ENCODE peak calls at places on chromosome 17, in six cellular contexts. One of them, this sample, is unnamed.

GRCh38 chr17:4533522-4534502 is 21.4 kb downstream of the MYBBP1A start:
- DNase-seq in activated T-cell treated with anti-CD3 and anti-CD28 coated beads, Interleukin-2, amount 50 U/mL, for 72 hours: no peak
- DNase-seq in stimulated activated CD4-positive, alpha-beta T cell treated with anti-CD3 and anti-CD28 coated beads, Interleukin-4, amount 100 ng/mL, for 4 hours: no peak
- DNase-seq in NCI-H460: no peak
- DNase-seq in globus pallidus: peak
- DNase-seq in AG20443: no peak
- DNase-seq in this sample: no peak

GRCh38 chr17:82931696-82932060 is 91.9 kb upstream of the ZNF750 start:
- DNase-seq in activated T-cell treated with anti-CD3 and anti-CD28 coated beads, Interleukin-2, amount 50 U/mL, for 72 hours: no peak
- DNase-seq in stimulated activated CD4-positive, alpha-beta T cell treated with anti-CD3 and anti-CD28 coated beads, Interleukin-4, amount 100 ng/mL, for 4 hours: no peak
- DNase-seq in NCI-H460: no peak
- DNase-seq in globus pallidus: peak
- DNase-seq in AG20443: peak
- DNase-seq in this sample: no peak

GRCh38 chr17:57110152-57110542 is 25.1 kb downstream of the AKAP1 start:
- DNase-seq in activated T-cell treated with anti-CD3 and anti-CD28 coated beads, Interleukin-2, amount 50 U/mL, for 72 hours: no peak
- DNase-seq in stimulated activated CD4-positive, alpha-beta T cell treated with anti-CD3 and anti-CD28 coated beads, Interleukin-4, amount 100 ng/mL, for 4 hours: no peak
- DNase-seq in NCI-H460: no peak
- DNase-seq in globus pallidus: no peak
- DNase-seq in AG20443: no peak
- DNase-seq in this sample: no peak

GRCh38 chr17:50299776-50300175 is 25.5 kb downstream of the TMEM92 start:
- DNase-seq in activated T-cell treated with anti-CD3 and anti-CD28 coated beads, Interleukin-2, amount 50 U/mL, for 72 hours: no peak
- DNase-seq in stimulated activated CD4-positive, alpha-beta T cell treated with anti-CD3 and anti-CD28 coated beads, Interleukin-4, amount 100 ng/mL, for 4 hours: no peak
- DNase-seq in NCI-H460: no peak
- DNase-seq in globus pallidus: no peak
- DNase-seq in AG20443: no peak
- DNase-seq in this sample: no peak

GRCh38 chr17:37844158-37844976 is 79.8 kb upstream of the TBC1D3K start:
- DNase-seq in activated T-cell treated with anti-CD3 and anti-CD28 coated beads, Interleukin-2, amount 50 U/mL, for 72 hours: peak
- DNase-seq in stimulated activated CD4-positive, alpha-beta T cell treated with anti-CD3 and anti-CD28 coated beads, Interleukin-4, amount 100 ng/mL, for 4 hours: peak
- DNase-seq in NCI-H460: peak
- DNase-seq in globus pallidus: peak
- DNase-seq in AG20443: peak
- DNase-seq in this sample: no peak

GRCh38 chr17:55830210-55830609 is 79.4 kb downstream of the PCTP start:
- DNase-seq in activated T-cell treated with anti-CD3 and anti-CD28 coated beads, Interleukin-2, amount 50 U/mL, for 72 hours: no peak
- DNase-seq in stimulated activated CD4-positive, alpha-beta T cell treated with anti-CD3 and anti-CD28 coated beads, Interleukin-4, amount 100 ng/mL, for 4 hours: no peak
- DNase-seq in NCI-H460: no peak
- DNase-seq in globus pallidus: no peak
- DNase-seq in AG20443: no peak
- DNase-seq in this sample: no peak

GRCh38 chr17:81518785-81519283 is 6.2 kb upstream of the ACTG1 start:
- DNase-seq in activated T-cell treated with anti-CD3 and anti-CD28 coated beads, Interleukin-2, amount 50 U/mL, for 72 hours: peak
- DNase-seq in stimulated activated CD4-positive, alpha-beta T cell treated with anti-CD3 and anti-CD28 coated beads, Interleukin-4, amount 100 ng/mL, for 4 hours: no peak
- DNase-seq in NCI-H460: no peak
- DNase-seq in globus pallidus: no peak
- DNase-seq in AG20443: peak
- DNase-seq in this sample: no peak

GRCh38 chr17:31486351-31487062 is 95.0 kb downstream of the RAB11FIP4 start:
- DNase-seq in activated T-cell treated with anti-CD3 and anti-CD28 coated beads, Interleukin-2, amount 50 U/mL, for 72 hours: no peak
- DNase-seq in stimulated activated CD4-positive, alpha-beta T cell treated with anti-CD3 and anti-CD28 coated beads, Interleukin-4, amount 100 ng/mL, for 4 hours: no peak
- DNase-seq in NCI-H460: no peak
- DNase-seq in globus pallidus: peak
- DNase-seq in AG20443: no peak
- DNase-seq in this sample: no peak

GRCh38 chr17:56112086-56112485 is 41.2 kb upstream of the ANKFN1 start:
- DNase-seq in activated T-cell treated with anti-CD3 and anti-CD28 coated beads, Interleukin-2, amount 50 U/mL, for 72 hours: no peak
- DNase-seq in stimulated activated CD4-positive, alpha-beta T cell treated with anti-CD3 and anti-CD28 coated beads, Interleukin-4, amount 100 ng/mL, for 4 hours: no peak
- DNase-seq in NCI-H460: no peak
- DNase-seq in globus pallidus: no peak
- DNase-seq in AG20443: peak
- DNase-seq in this sample: no peak

GRCh38 chr17:37373530-37374159 is 2.1 kb upstream of the C17orf78 start:
- DNase-seq in activated T-cell treated with anti-CD3 and anti-CD28 coated beads, Interleukin-2, amount 50 U/mL, for 72 hours: peak
- DNase-seq in stimulated activated CD4-positive, alpha-beta T cell treated with anti-CD3 and anti-CD28 coated beads, Interleukin-4, amount 100 ng/mL, for 4 hours: peak
- DNase-seq in NCI-H460: peak
- DNase-seq in globus pallidus: peak
- DNase-seq in AG20443: peak
- DNase-seq in this sample: peak

GRCh38 chr17:4887581-4887980 is 11.8 kb upstream of the C17orf107 start:
- DNase-seq in activated T-cell treated with anti-CD3 and anti-CD28 coated beads, Interleukin-2, amount 50 U/mL, for 72 hours: no peak
- DNase-seq in stimulated activated CD4-positive, alpha-beta T cell treated with anti-CD3 and anti-CD28 coated beads, Interleukin-4, amount 100 ng/mL, for 4 hours: no peak
- DNase-seq in NCI-H460: no peak
- DNase-seq in globus pallidus: no peak
- DNase-seq in AG20443: no peak
- DNase-seq in this sample: no peak

GRCh38 chr17:45296003-45296832 is 20.6 kb downstream of the MAP3K14 start:
- DNase-seq in activated T-cell treated with anti-CD3 and anti-CD28 coated beads, Interleukin-2, amount 50 U/mL, for 72 hours: no peak
- DNase-seq in stimulated activated CD4-positive, alpha-beta T cell treated with anti-CD3 and anti-CD28 coated beads, Interleukin-4, amount 100 ng/mL, for 4 hours: no peak
- DNase-seq in NCI-H460: no peak
- DNase-seq in globus pallidus: peak
- DNase-seq in AG20443: peak
- DNase-seq in this sample: peak

GRCh38 chr17:14032234-14032633 is 37.1 kb upstream of the COX10 start:
- DNase-seq in activated T-cell treated with anti-CD3 and anti-CD28 coated beads, Interleukin-2, amount 50 U/mL, for 72 hours: no peak
- DNase-seq in stimulated activated CD4-positive, alpha-beta T cell treated with anti-CD3 and anti-CD28 coated beads, Interleukin-4, amount 100 ng/mL, for 4 hours: no peak
- DNase-seq in NCI-H460: no peak
- DNase-seq in globus pallidus: no peak
- DNase-seq in AG20443: no peak
- DNase-seq in this sample: no peak

GRCh38 chr17:78374189-78374588 is 4.3 kb upstream of the PGS1 start:
- DNase-seq in activated T-cell treated with anti-CD3 and anti-CD28 coated beads, Interleukin-2, amount 50 U/mL, for 72 hours: no peak
- DNase-seq in stimulated activated CD4-positive, alpha-beta T cell treated with anti-CD3 and anti-CD28 coated beads, Interleukin-4, amount 100 ng/mL, for 4 hours: no peak
- DNase-seq in NCI-H460: no peak
- DNase-seq in globus pallidus: no peak
- DNase-seq in AG20443: no peak
- DNase-seq in this sample: no peak

GRCh38 chr17:1398900-1399299 is 1.1 kb downstream of the YWHAE start:
- DNase-seq in activated T-cell treated with anti-CD3 and anti-CD28 coated beads, Interleukin-2, amount 50 U/mL, for 72 hours: no peak
- DNase-seq in stimulated activated CD4-positive, alpha-beta T cell treated with anti-CD3 and anti-CD28 coated beads, Interleukin-4, amount 100 ng/mL, for 4 hours: peak
- DNase-seq in NCI-H460: no peak
- DNase-seq in globus pallidus: no peak
- DNase-seq in AG20443: peak
- DNase-seq in this sample: peak

GRCh38 chr17:77875881-77876509 is 82.5 kb upstream of the TNRC6C start:
- DNase-seq in activated T-cell treated with anti-CD3 and anti-CD28 coated beads, Interleukin-2, amount 50 U/mL, for 72 hours: peak
- DNase-seq in stimulated activated CD4-positive, alpha-beta T cell treated with anti-CD3 and anti-CD28 coated beads, Interleukin-4, amount 100 ng/mL, for 4 hours: no peak
- DNase-seq in NCI-H460: peak
- DNase-seq in globus pallidus: no peak
- DNase-seq in AG20443: no peak
- DNase-seq in this sample: no peak

GRCh38 chr17:43338886-43339516 is 59.8 kb upstream of the ARL4D start:
- DNase-seq in activated T-cell treated with anti-CD3 and anti-CD28 coated beads, Interleukin-2, amount 50 U/mL, for 72 hours: peak
- DNase-seq in stimulated activated CD4-positive, alpha-beta T cell treated with anti-CD3 and anti-CD28 coated beads, Interleukin-4, amount 100 ng/mL, for 4 hours: peak
- DNase-seq in NCI-H460: peak
- DNase-seq in globus pallidus: peak
- DNase-seq in AG20443: no peak
- DNase-seq in this sample: peak

GRCh38 chr17:6473128-6473767 is 29.0 kb downstream of the PIMREG start:
- DNase-seq in activated T-cell treated with anti-CD3 and anti-CD28 coated beads, Interleukin-2, amount 50 U/mL, for 72 hours: peak
- DNase-seq in stimulated activated CD4-positive, alpha-beta T cell treated with anti-CD3 and anti-CD28 coated beads, Interleukin-4, amount 100 ng/mL, for 4 hours: peak
- DNase-seq in NCI-H460: peak
- DNase-seq in globus pallidus: peak
- DNase-seq in AG20443: peak
- DNase-seq in this sample: peak